ENCODE peak calls at places on chromosome 14, in six cellular contexts. A is A549, W is SK-N-SH, I is K562, Z is HepG2, Y is GM12878. V is an unnamed sample.
A peak's percentile ranks its signal among the peaks of the same experiment; 100 is the strongest.

GRCh38 chr14:21192875-21193535 is 37.1 kb upstream of the OR5AU1 start:
- DNase-seq in W (no peak), I (no peak), Y (no peak), Z (no peak), A (no peak), V (peak; percentile 40)

GRCh38 chr14:56116128-56116900 is 1.9 kb upstream of the PELI2 start:
- DNase-seq in A (no peak), Y (no peak), Z (no peak), W (no peak), I (no peak), V (no peak)

GRCh38 chr14:84003316-84003715 is 1526.6 kb upstream of the FLRT2 start:
- DNase-seq in W (no peak), A (no peak), I (no peak), Y (no peak), Z (no peak), V (no peak)

GRCh38 chr14:99427632-99428315 is 52.9 kb downstream of the SETD3 start:
- DNase-seq in A (no peak), Y (no peak), I (no peak), W (no peak), Z (no peak), V (peak; percentile 56)

GRCh38 chr14:62739647-62740046 is 305.6 kb downstream of the KCNH5 start:
- DNase-seq in W (no peak), Y (no peak), I (no peak), Z (no peak), A (no peak), V (no peak)

GRCh38 chr14:91202234-91202974 is 42.1 kb downstream of the GPR68 start:
- DNase-seq in Z (no peak), Y (no peak), A (no peak), I (peak; percentile 70), W (no peak), V (no peak)

GRCh38 chr14:100308112-100308792 is 2.0 kb upstream of the SLC25A29 start:
- DNase-seq in I (no peak), A (peak; percentile 43), W (no peak), Z (no peak), Y (no peak), V (no peak)

GRCh38 chr14:104357689-104358527 is 219.5 kb downstream of the KIF26A start:
- DNase-seq in A (no peak), W (peak; percentile 29), Z (no peak), Y (no peak), I (no peak), V (no peak)

GRCh38 chr14:28813810-28814209 is 47.2 kb downstream of the FOXG1 start:
- DNase-seq in Z (no peak), Y (no peak), W (no peak), I (no peak), A (no peak), V (no peak)

GRCh38 chr14:89933002-89933401 is 21.5 kb downstream of the EFCAB11 start:
- DNase-seq in Y (no peak), W (no peak), A (no peak), I (no peak), Z (no peak), V (no peak)

GRCh38 chr14:33056213-33056612 is 117.5 kb downstream of the NPAS3 start:
- DNase-seq in Y (no peak), W (no peak), A (no peak), I (no peak), Z (no peak), V (no peak)

GRCh38 chr14:34693228-34693939 is 21.0 kb downstream of the CFL2 start:
- DNase-seq in Y (no peak), A (peak; percentile 83), I (peak; percentile 21), Z (peak; percentile 45), W (no peak), V (no peak)

GRCh38 chr14:41668346-41668745 is 61.7 kb downstream of the LRFN5 start:
- DNase-seq in W (no peak), Y (no peak), A (no peak), Z (no peak), I (no peak), V (no peak)

GRCh38 chr14:45838597-45838996 is 585.6 kb upstream of the MIS18BP1 start:
- DNase-seq in A (no peak), Z (no peak), I (no peak), W (no peak), Y (peak; percentile 11), V (no peak)

GRCh38 chr14:65044596-65044959 is 57.7 kb downstream of the MAX start:
- DNase-seq in Z (no peak), A (no peak), I (peak; percentile 18), W (no peak), Y (no peak), V (no peak)

GRCh38 chr14:101357038-101357437 is 204.3 kb upstream of the DIO3 start:
- DNase-seq in Y (no peak), W (no peak), Z (no peak), I (no peak), A (no peak), V (no peak)

GRCh38 chr14:73937012-73937411 is 12.9 kb downstream of the FAM161B start:
- DNase-seq in Z (no peak), I (no peak), Y (no peak), W (no peak), A (no peak), V (no peak)

GRCh38 chr14:27605298-27605697 is 1007.5 kb upstream of the NOVA1 start:
- DNase-seq in W (no peak), Y (no peak), I (no peak), A (no peak), Z (no peak), V (no peak)

GRCh38 chr14:33165144-33165925 is 226.7 kb downstream of the NPAS3 start:
- DNase-seq in Y (no peak), A (no peak), I (no peak), W (no peak), Z (no peak), V (no peak)

GRCh38 chr14:99971929-99972747 is 93.1 kb upstream of the EVL start:
- DNase-seq in A (no peak), Y (no peak), W (peak; percentile 67), Z (no peak), I (peak; percentile 19), V (peak; percentile 21)

GRCh38 chr14:55347040-55347439 is 64.6 kb downstream of the ATG14 start:
- DNase-seq in I (no peak), W (no peak), Z (no peak), Y (no peak), A (no peak), V (no peak)

GRCh38 chr14:50045039-50045711 is 71.2 kb downstream of the VCPKMT start:
- DNase-seq in Z (peak; percentile 82), W (peak; percentile 32), I (no peak), Y (peak; percentile 54), A (peak; percentile 59), V (peak; percentile 88)

GRCh38 chr14:60222820-60223219 is 26.2 kb upstream of the PPM1A start:
- DNase-seq in A (no peak), Y (no peak), Z (no peak), I (no peak), W (no peak), V (no peak)

GRCh38 chr14:25090281-25090680 is 40.3 kb upstream of the STXBP6 start:
- DNase-seq in W (no peak), I (no peak), A (no peak), Z (no peak), Y (no peak), V (no peak)

GRCh38 chr14:31229638-31230229 is 22.1 kb upstream of the HECTD1 start:
- DNase-seq in A (peak; percentile 99), I (peak; percentile 69), Y (no peak), Z (peak; percentile 100), W (no peak), V (peak; percentile 98)

GRCh38 chr14:56555921-56556570 is 23.6 kb upstream of the TMEM260 start:
- DNase-seq in W (peak; percentile 11), Z (peak; percentile 76), I (peak; percentile 7), A (peak; percentile 58), Y (no peak), V (peak; percentile 43)

GRCh38 chr14:58395815-58396626 is at the start of gene TOMM20L:
- DNase-seq in A (peak; percentile 69), W (peak; percentile 95), I (peak; percentile 59), Z (peak; percentile 72), Y (no peak), V (peak; percentile 48)

GRCh38 chr14:104685216-104685997 is 4.0 kb upstream of the INF2 start:
- DNase-seq in W (no peak), I (no peak), A (peak; percentile 65), Z (peak; percentile 68), Y (no peak), V (no peak)

GRCh38 chr14:34256223-34256622 is 205.8 kb downstream of the SPTSSA start:
- DNase-seq in W (no peak), A (no peak), I (no peak), Z (no peak), Y (no peak), V (no peak)

GRCh38 chr14:105879503-105879866 is 353.1 kb downstream of the TMEM121 start:
- DNase-seq in A (no peak), I (no peak), Y (no peak), Z (no peak), W (no peak), V (no peak)

GRCh38 chr14:29926701-29927595 is 699 bp downstream of the PRKD1 start:
- DNase-seq in A (peak; percentile 59), W (peak; percentile 73), Z (peak; percentile 54), Y (no peak), I (peak; percentile 13), V (peak; percentile 43)

DNA sequence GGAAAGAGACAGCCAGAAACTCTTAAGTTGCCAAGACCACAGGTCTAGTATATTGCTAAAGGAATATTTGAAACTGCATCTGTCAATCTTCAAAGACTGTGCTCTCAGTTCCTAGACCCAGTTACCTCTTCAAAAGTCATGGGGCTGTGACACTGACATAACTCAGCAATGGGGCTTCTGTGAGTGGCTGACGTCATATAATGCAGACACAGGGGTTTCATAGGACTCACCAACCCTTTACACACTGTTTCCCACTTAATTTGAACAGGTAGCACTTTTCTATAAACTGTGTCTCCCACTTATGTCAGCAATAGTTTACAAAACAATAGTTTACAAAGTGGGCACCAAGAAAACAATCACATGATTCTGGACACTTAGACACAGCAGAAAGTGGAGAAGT is 158.4 kb downstream of the GALC start:
- DNase-seq in W (no peak), I (no peak), A (no peak), Y (no peak), Z (no peak), V (no peak)
- TF ChIP-seq USF2 in W (no peak), I (no peak), A (no peak), Y (no peak), Z (no peak), V (no peak)

GRCh38 chr14:95267306-95267705 is 52.4 kb downstream of the CLMN start:
- DNase-seq in W (no peak), A (no peak), Z (no peak), Y (no peak), I (no peak), V (no peak)
- TF ChIP-seq SMC3 in W (no peak), A (no peak), Z (no peak), Y (no peak), I (no peak), V (no peak)

DNA sequence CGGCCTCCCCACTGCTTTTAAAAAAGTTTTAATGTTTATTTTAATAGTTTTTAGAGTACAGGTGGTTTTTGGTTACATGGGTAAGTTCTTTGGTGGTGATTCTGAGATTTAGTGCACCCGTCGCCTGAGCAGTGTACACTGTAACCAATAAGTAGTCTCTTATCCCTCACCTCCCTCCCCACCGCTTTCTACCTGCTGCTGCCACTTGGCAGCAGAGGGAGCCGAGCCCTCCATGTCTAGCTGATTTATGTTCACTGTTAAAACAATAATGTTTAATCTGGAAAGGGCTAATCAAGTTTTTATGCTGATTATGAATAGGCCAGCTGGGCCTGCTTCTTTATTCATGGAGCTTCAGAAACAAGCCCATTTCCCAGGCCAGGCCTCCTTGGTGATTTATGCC is 73.1 kb downstream of the ADCK1 start:
- DNase-seq in Z (no peak), W (no peak), Y (no peak), I (no peak), A (no peak), V (no peak)
- TF ChIP-seq USF2 in Z (no peak), W (no peak), Y (no peak), I (no peak), A (no peak), V (no peak)

GRCh38 chr14:76870146-76870545 is 43.9 kb downstream of the LRRC74A start:
- DNase-seq in Y (no peak), I (no peak), W (peak; percentile 77), Z (peak; percentile 16), A (peak; percentile 38), V (no peak)
- TF ChIP-seq SMC3 in Y (no peak), I (no peak), W (peak; percentile 39), Z (no peak), A (peak; percentile 16), V (no peak)